ENCODE peak calls at places on chromosomes 7 and 10, in four cellular contexts. M is endothelial cell, L is epithelial cell of esophagus, S is brain microvascular endothelial cell. U is an unnamed sample.

GRCh38 chr7:94276797-94277196 is 117.9 kb upstream of the COL1A2 start:
- DNase-seq in M (no peak), L (peak), S (no peak), U (no peak)

GRCh38 chr10:1094112-1095057 is 38.2 kb downstream of the WDR37 start:
- DNase-seq in M (no peak), L (peak), S (no peak), U (no peak)

GRCh38 chr10:31142026-31142425 is 110.4 kb upstream of the ZNF438 start:
- DNase-seq in M (no peak), L (no peak), S (peak), U (no peak)

GRCh38 chr10:112585052-112585451 is 138.0 kb downstream of the VTI1A start:
- DNase-seq in M (no peak), L (peak), S (peak), U (peak)

GRCh38 chr7:95376632-95377380 is 19.4 kb downstream of the PON3 start:
- DNase-seq in M (no peak), L (peak), S (peak), U (no peak)

GRCh38 chr7:69597278-69598076 is 798 bp upstream of the AUTS2 start:
- DNase-seq in M (peak), L (no peak), S (no peak), U (no peak)

GRCh38 chr7:41779918-41780317 is 77.0 kb upstream of the INHBA start:
- DNase-seq in M (no peak), L (no peak), S (no peak), U (no peak)

GRCh38 chr10:33412261-33413092 is 78.0 kb upstream of the NRP1 start:
- DNase-seq in M (no peak), L (peak), S (peak), U (no peak)

GRCh38 chr7:139674752-139675126 is 103.1 kb downstream of the HIPK2 start:
- DNase-seq in M (no peak), L (no peak), S (no peak), U (no peak)

GRCh38 chr10:44960482-44961230 is 1.1 kb downstream of the RASSF4 start:
- DNase-seq in M (no peak), L (no peak), S (no peak), U (no peak)

GRCh38 chr7:131008840-131009651 is 275.0 kb upstream of the KLF14 start:
- DNase-seq in M (no peak), L (no peak), S (no peak), U (no peak)

GRCh38 chr10:5569568-5569967 is 44.8 kb downstream of the CALML3 start:
- DNase-seq in M (no peak), L (no peak), S (no peak), U (no peak)

GRCh38 chr7:68691261-68692216 is 906.7 kb upstream of the AUTS2 start:
- DNase-seq in M (no peak), L (no peak), S (peak), U (no peak)

GRCh38 chr10:124180044-124180745 is 86.8 kb upstream of the CHST15 start:
- DNase-seq in M (no peak), L (no peak), S (no peak), U (no peak)

GRCh38 chr10:112261281-112261822 is 21.8 kb upstream of the TECTB start:
- DNase-seq in M (no peak), L (peak), S (no peak), U (no peak)

GRCh38 chr7:123329988-123330643 is 130.3 kb upstream of the SLC13A1 start:
- DNase-seq in M (no peak), L (no peak), S (no peak), U (no peak)

GRCh38 chr7:137986252-137987010 is 15.5 kb downstream of the CREB3L2 start:
- DNase-seq in M (no peak), L (peak), S (no peak), U (no peak)

GRCh38 chr7:138898255-138898654 is 82.9 kb downstream of the KIAA1549 start:
- DNase-seq in M (no peak), L (no peak), S (no peak), U (no peak)

GRCh38 chr7:2000801-2001321 is 231.9 kb downstream of the MAD1L1 start:
- DNase-seq in M (no peak), L (no peak), S (no peak), U (no peak)

GRCh38 chr10:69318997-69319727 is 40.9 kb downstream of the HK1 start:
- DNase-seq in M (peak), L (peak), S (peak), U (peak)

GRCh38 chr7:77309714-77310220 is 106.4 kb downstream of the GSAP start:
- DNase-seq in M (no peak), L (peak), S (no peak), U (no peak)

GRCh38 chr10:77081411-77082010 is 556.1 kb downstream of the KCNMA1 start:
- DNase-seq in M (no peak), L (no peak), S (no peak), U (no peak)

GRCh38 chr10:132631348-132631735 is 93.8 kb downstream of the INPP5A start:
- DNase-seq in M (no peak), L (peak), S (peak), U (peak)

GRCh38 chr7:85529831-85530230 is 343.0 kb upstream of the SEMA3D start:
- DNase-seq in M (no peak), L (no peak), S (peak), U (no peak)

GRCh38 chr10:76866841-76867586 is 770.6 kb downstream of the KCNMA1 start:
- DNase-seq in M (no peak), L (no peak), S (no peak), U (no peak)

GRCh38 chr7:139570626-139571025 is 47.1 kb downstream of the CLEC2L start:
- DNase-seq in M (no peak), L (no peak), S (no peak), U (no peak)

GRCh38 chr10:98338896-98339295 is 70.9 kb upstream of the LOXL4 start:
- DNase-seq in M (no peak), L (no peak), S (no peak), U (no peak)

GRCh38 chr10:120108941-120109340 is 216.4 kb downstream of the SEC23IP start:
- DNase-seq in M (no peak), L (no peak), S (no peak), U (no peak)

GRCh38 chr10:1559731-1560130 is 177.6 kb downstream of the ADARB2 start:
- DNase-seq in M (no peak), L (no peak), S (no peak), U (no peak)

GRCh38 chr7:108911016-108911415 is 341.3 kb downstream of the DNAJB9 start:
- DNase-seq in M (no peak), L (peak), S (no peak), U (no peak)

GRCh38 chr7:34339061-34339526 is 318.9 kb upstream of the NPSR1 start:
- DNase-seq in M (no peak), L (peak), S (peak), U (no peak)

GRCh38 chr10:34581871-34582532 is 233.1 kb downstream of the PARD3 start:
- DNase-seq in M (no peak), L (peak), S (no peak), U (no peak)

GRCh38 chr7:99674995-99675742 is 4.6 kb downstream of the CYP3A5 start:
- DNase-seq in M (no peak), L (no peak), S (no peak), U (no peak)

GRCh38 chr10:32981760-32982159 is 23.7 kb upstream of the ITGB1 start:
- DNase-seq in M (no peak), L (peak), S (peak), U (no peak)

GRCh38 chr7:85456254-85456653 is 269.4 kb upstream of the SEMA3D start:
- DNase-seq in M (no peak), L (no peak), S (no peak), U (no peak)

GRCh38 chr10:96718304-96718990 is 1.9 kb downstream of the PIK3AP1 start:
- DNase-seq in M (no peak), L (no peak), S (no peak), U (no peak)

GRCh38 chr10:71981868-71982230 is 17.7 kb downstream of the CHST3 start:
- DNase-seq in M (no peak), L (no peak), S (no peak), U (no peak)

GRCh38 chr10:71984126-71984797 is 20.1 kb downstream of the CHST3 start:
- DNase-seq in M (no peak), L (no peak), S (no peak), U (no peak)

GRCh38 chr10:71980181-71981023 is 16.2 kb downstream of the CHST3 start:
- DNase-seq in M (no peak), L (no peak), S (no peak), U (no peak)

GRCh38 chr10:71981024-71981867 is 17.1 kb downstream of the CHST3 start:
- DNase-seq in M (no peak), L (no peak), S (no peak), U (no peak)

GRCh38 chr10:71982269-71983178 is 18.3 kb downstream of the CHST3 start:
- DNase-seq in M (no peak), L (no peak), S (no peak), U (no peak)
- TF ChIP-seq CTCF in M (no peak), L (no peak), S (no peak), U (no peak)

DNA sequence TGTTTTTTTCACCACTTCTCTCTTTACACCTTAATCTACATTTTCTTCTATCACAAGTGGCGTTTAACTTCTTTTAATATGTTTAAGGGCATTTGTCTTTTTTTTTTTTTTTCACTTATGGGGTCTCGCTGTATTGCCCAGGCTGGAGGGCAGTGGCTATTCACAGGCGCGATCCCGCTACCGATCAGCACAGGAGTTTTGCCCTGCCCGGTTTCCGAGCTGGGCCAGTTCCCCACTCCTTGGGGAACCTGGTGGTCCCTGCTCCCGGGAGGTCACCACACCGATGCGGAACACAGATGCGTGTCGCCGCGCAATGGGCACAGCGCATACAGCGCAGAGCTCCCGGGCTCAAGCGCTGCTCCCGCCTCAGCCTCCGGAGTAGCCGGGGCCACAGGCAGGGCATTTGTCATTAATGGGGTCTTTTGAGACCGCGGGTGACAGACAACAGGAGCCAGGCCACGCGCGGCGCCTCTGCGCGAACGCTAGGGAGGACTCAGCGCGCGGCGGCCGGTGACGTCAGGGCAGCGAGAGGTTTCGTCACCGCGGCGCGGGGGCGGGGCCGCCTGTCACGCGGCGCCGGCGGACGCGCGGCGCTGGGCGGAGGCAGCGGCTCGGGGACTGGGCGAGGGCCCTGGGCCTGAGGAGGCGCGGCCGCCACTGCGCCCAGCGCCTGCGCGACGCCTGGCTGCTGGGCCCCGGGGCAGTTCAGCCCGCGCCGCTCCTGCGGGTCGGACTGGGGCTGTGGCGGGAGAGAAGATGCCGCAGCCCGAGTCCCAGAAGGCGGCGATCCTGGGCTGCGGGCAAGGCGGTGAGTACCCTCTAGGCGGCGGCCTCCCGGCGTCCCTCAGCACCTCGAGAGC is at the start of gene GALNT11:
- DNase-seq in M (peak), L (peak), S (peak), U (peak)
- TF ChIP-seq CTCF in M (peak), L (peak), S (peak), U (peak)

DNA sequence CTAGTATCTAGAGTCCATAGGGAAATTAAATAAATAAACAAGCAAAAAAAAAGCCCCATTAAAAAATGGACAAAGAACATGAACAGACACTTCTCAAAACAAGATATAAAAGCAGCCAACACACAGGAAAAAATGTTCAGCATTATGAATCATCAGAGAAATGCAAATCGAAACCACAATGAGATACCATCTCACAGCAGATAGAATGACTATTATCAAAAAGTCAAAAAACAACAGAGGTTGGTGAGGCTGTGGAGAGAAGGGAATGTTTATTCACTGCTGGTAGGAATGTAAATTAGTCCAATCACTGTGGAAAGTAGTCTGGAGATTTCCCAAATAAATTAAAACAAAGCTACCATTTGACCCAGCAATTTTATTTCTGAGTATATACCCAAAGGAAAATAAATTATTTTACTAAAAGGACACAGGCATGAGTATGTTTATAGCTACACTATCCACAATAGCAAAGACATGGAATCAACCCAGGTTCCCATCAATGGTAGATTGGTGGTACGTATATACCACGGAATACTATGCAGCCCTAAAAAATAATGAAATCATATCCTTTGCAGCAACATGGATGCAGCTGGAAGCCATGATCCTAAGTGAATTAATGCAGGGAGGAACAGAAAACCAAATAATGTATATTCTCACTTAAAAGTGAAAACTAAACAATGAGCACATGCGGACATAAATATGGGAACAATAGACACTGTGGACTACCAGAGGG is 366.5 kb upstream of the SEMA3C start:
- DNase-seq in M (no peak), L (peak), S (peak), U (no peak)
- TF ChIP-seq CTCF in M (no peak), L (no peak), S (no peak), U (no peak)

GRCh38 chr10:95415631-95416031 is 124.8 kb upstream of the PDLIM1 start:
- DNase-seq in M (no peak), L (no peak), S (no peak), U (no peak)

GRCh38 chr10:95414844-95415545 is 124.2 kb upstream of the PDLIM1 start:
- DNase-seq in M (no peak), L (no peak), S (no peak), U (no peak)

GRCh38 chr10:95416270-95416669 is 125.5 kb upstream of the PDLIM1 start:
- DNase-seq in M (no peak), L (no peak), S (no peak), U (no peak)

GRCh38 chr10:95413608-95414007 is 122.8 kb upstream of the PDLIM1 start:
- DNase-seq in M (no peak), L (no peak), S (no peak), U (no peak)

DNA sequence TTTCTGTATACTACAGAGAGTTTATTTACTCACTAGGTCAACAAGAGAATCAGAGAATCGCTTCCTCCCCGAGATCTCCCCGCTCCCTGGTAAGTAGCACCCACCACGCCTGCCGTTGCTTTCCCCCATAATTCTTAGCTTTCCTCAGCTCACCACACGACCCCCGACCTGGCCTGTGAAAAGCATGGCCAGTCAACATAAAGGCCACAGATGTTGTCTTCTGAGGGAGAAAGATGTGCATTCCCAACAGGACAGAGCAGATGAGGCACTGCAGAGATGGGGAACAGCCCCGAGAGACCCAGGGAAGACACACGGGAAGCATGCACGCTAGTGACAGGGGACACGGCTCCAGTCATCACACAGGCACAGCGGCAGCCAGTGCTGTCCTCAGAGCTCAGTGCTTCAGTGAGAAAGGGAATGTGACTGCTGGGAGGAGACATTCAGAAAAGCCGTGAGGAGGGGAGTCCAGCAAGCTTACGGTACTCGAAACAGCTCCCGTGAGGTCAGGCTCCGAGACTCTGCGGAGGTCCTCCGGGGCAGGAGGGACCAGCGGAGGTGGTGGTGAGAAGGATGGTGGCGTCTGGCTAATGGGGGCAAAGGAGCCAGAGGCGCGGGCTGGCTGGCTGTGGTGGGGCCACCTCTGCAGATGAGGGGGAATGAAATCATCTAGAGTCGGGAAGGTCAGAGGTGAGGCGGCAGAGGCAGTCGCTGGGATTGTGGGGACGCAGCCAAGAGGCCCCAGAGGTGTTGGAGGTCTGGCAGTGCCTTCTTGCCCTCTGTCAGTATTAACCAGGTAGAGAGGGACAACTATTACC is 123.4 kb upstream of the PDLIM1 start:
- DNase-seq in M (no peak), L (no peak), S (no peak), U (no peak)
- TF ChIP-seq CTCF in M (no peak), L (no peak), S (no peak), U (no peak)

GRCh38 chr7:151122276-151122675 is 36.0 kb downstream of the AGAP3 start:
- DNase-seq in M (no peak), L (peak), S (no peak), U (no peak)
- TF ChIP-seq CTCF in M (no peak), L (peak), S (peak), U (no peak)

GRCh38 chr7:32039000-32039756 is 31.0 kb downstream of the PDE1C start:
- DNase-seq in M (peak), L (peak), S (no peak), U (no peak)
- TF ChIP-seq CTCF in M (peak), L (peak), S (peak), U (no peak)

GRCh38 chr10:88118769-88119559 is 255.5 kb downstream of the PTEN start:
- DNase-seq in M (no peak), L (peak), S (no peak), U (no peak)

GRCh38 chr10:88120075-88120474 is 256.6 kb downstream of the PTEN start:
- DNase-seq in M (no peak), L (no peak), S (no peak), U (no peak)

GRCh38 chr10:88116491-88116890 is 253.1 kb downstream of the PTEN start:
- DNase-seq in M (no peak), L (peak), S (no peak), U (no peak)

GRCh38 chr10:88117227-88117626 is 253.8 kb downstream of the PTEN start:
- DNase-seq in M (no peak), L (no peak), S (no peak), U (no peak)

DNA sequence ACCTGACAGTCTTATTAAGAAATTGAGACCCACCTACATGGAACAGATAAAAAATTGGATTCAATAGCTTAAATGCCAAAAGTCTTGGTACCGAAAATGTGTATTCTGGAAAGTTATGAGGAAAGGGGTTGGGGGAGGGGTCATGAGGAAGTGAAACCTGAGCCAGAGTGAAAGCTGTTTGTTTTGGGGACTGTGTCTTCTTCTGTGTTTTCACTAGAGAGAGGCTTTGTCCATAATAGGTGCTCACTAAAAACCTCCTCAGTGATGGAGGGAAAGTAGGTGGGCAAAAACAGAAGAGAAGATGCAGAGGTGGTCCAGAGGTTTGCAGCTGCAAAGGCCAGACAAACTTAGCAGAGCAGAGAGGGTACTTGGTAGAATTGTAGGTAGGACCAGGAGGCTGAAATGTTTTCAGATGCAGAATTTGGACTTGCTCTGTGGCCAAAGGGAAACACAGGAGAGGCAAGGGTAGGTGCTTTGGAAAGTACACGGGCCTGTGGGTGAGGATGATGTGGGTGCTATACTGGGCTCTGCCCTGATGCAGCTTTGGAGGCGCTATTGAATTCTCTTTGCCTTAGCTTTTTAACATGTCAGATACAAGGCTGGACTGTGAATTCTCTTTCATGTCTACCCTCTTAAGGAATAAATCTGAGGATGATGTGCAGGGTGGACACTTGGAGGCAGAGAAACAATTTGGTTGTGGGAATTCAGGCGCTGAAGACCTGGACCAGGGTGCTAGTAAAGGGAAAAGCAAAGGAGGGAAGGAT is 254.6 kb downstream of the PTEN start:
- DNase-seq in M (no peak), L (peak), S (no peak), U (no peak)
- TF ChIP-seq CTCF in M (no peak), L (peak), S (peak), U (no peak)

U was measured in thoracic aorta.